ENCODE peak calls at places on chromosomes 12 and 14, in eight cellular contexts. C is uterus, B is ovary, X is iPS DF 6.9, G is testis, E is esophagus squamous epithelium, W is PC-3, F is tibial nerve. O is an unnamed sample. For H3K36me3, H3K4me1 and H3K9me3, the result is how much of the 10 kb centered on the place peaks cover.

GRCh38 chr14:104925214-104925899 is 678 bp downstream of the PLD4 start:
- DNase-seq in C (no peak), B (no peak), X (no peak), G (no peak), E (no peak), W (no peak), F (no peak), O (no peak)

GRCh38 chr14:45091696-45092095 is 7.8 kb downstream of the PRPF39 start:
- DNase-seq in C (no peak), B (no peak), X (no peak), G (no peak), E (no peak), W (peak), F (no peak), O (no peak)

GRCh38 chr14:80109055-80109454 is 102.2 kb downstream of the DIO2 start:
- DNase-seq in C (no peak), B (no peak), X (no peak), G (no peak), E (no peak), W (no peak), F (no peak), O (no peak)

GRCh38 chr12:111363578-111363977 is 5.3 kb downstream of the PHETA1 start:
- DNase-seq in C (no peak), B (no peak), X (no peak), G (no peak), E (no peak), W (no peak), F (no peak), O (peak)

GRCh38 chr14:85317491-85318021 is 212.4 kb upstream of the FLRT2 start:
- DNase-seq in C (no peak), B (no peak), X (no peak), G (no peak), E (no peak), W (peak), F (no peak), O (no peak)

GRCh38 chr14:24441904-24442239 is 704 bp downstream of the SDR39U1 start:
- DNase-seq in C (no peak), B (no peak), X (no peak), G (no peak), E (no peak), W (peak), F (no peak), O (no peak)

GRCh38 chr14:53952533-53952932 is 4.1 kb downstream of the BMP4 start:
- DNase-seq in C (no peak), B (peak), X (no peak), G (no peak), E (no peak), W (peak), F (no peak), O (peak)

GRCh38 chr12:4201333-4202105 is 72.0 kb upstream of the CCND2 start:
- DNase-seq in C (no peak), B (no peak), X (no peak), G (no peak), E (no peak), W (no peak), F (no peak), O (no peak)

GRCh38 chr14:77041837-77042557 is 13.5 kb upstream of the IRF2BPL start:
- DNase-seq in C (peak), B (peak), X (no peak), G (peak), E (no peak), W (peak), F (no peak), O (peak)

GRCh38 chr14:101134161-101134631 is 230.7 kb upstream of the RTL1 start:
- DNase-seq in C (no peak), B (no peak), X (no peak), G (no peak), E (no peak), W (no peak), F (no peak), O (no peak)

GRCh38 chr14:57833304-57833703 is 32.6 kb downstream of the SLC35F4 start:
- DNase-seq in C (peak), B (peak), X (no peak), G (no peak), E (no peak), W (peak), F (peak), O (peak)

GRCh38 chr12:28851781-28852180 is 297.3 kb upstream of the FAR2 start:
- DNase-seq in C (no peak), B (no peak), X (no peak), G (no peak), E (no peak), W (no peak), F (no peak), O (no peak)

GRCh38 chr12:1542599-1542998 is 51.8 kb downstream of the FBXL14 start:
- DNase-seq in C (no peak), B (no peak), X (no peak), G (no peak), E (no peak), W (no peak), F (no peak), O (no peak)

GRCh38 chr14:56002876-56003625 is 115.2 kb upstream of the PELI2 start:
- DNase-seq in C (no peak), B (no peak), X (no peak), G (no peak), E (no peak), W (no peak), F (no peak), O (no peak)

GRCh38 chr12:121223283-121223946 is 13.5 kb downstream of the P2RX4 start:
- DNase-seq in C (no peak), B (no peak), X (no peak), G (peak), E (no peak), W (no peak), F (no peak), O (no peak)

GRCh38 chr12:46825526-46826414 is at the start of gene SLC38A4:
- DNase-seq in C (peak), B (no peak), X (no peak), G (peak), E (no peak), W (no peak), F (no peak), O (peak)

GRCh38 chr12:47721431-47721973 is 3.8 kb downstream of the ENDOU start:
- DNase-seq in C (no peak), B (peak), X (no peak), G (no peak), E (no peak), W (no peak), F (no peak), O (no peak)

GRCh38 chr12:90085491-90086274 is 377.0 kb upstream of the ATP2B1 start:
- DNase-seq in C (no peak), B (no peak), X (no peak), G (no peak), E (no peak), W (peak), F (no peak), O (peak)

GRCh38 chr12:31390991-31391390 is 65.0 kb upstream of the SINHCAF start:
- DNase-seq in C (no peak), B (no peak), X (no peak), G (no peak), E (no peak), W (no peak), F (no peak), O (no peak)

GRCh38 chr12:6092784-6093722 is 31.4 kb downstream of the VWF start:
- DNase-seq in C (peak), B (no peak), X (no peak), G (no peak), E (no peak), W (peak), F (no peak), O (no peak)

GRCh38 chr12:32896438-32897275 is at the start of gene PKP2:
- DNase-seq in C (peak), B (peak), X (peak), G (peak), E (no peak), W (peak), F (no peak), O (peak)

GRCh38 chr12:33589609-33590114 is 150.0 kb upstream of the SYT10 start:
- DNase-seq in C (no peak), B (no peak), X (no peak), G (no peak), E (no peak), W (no peak), F (no peak), O (no peak)

GRCh38 chr14:91354979-91355685 is 62.5 kb downstream of the CCDC88C start:
- DNase-seq in C (no peak), B (no peak), X (peak), G (no peak), E (no peak), W (no peak), F (no peak), O (no peak)

GRCh38 chr12:42091769-42092168 is 52.9 kb downstream of the GXYLT1 start:
- DNase-seq in C (no peak), B (no peak), X (no peak), G (no peak), E (no peak), W (no peak), F (no peak), O (no peak)

GRCh38 chr12:57224973-57225679 is 4.4 kb upstream of the SHMT2 start:
- DNase-seq in C (no peak), B (no peak), X (no peak), G (no peak), E (no peak), W (no peak), F (no peak), O (peak)

GRCh38 chr14:75132374-75133086 is 5.7 kb upstream of the NEK9 start:
- DNase-seq in C (peak), B (peak), X (no peak), G (peak), E (no peak), W (peak), F (no peak), O (peak)

GRCh38 chr14:30227871-30228270 is 300.2 kb upstream of the PRKD1 start:
- DNase-seq in C (peak), B (peak), X (no peak), G (no peak), E (no peak), W (peak), F (peak), O (no peak)

GRCh38 chr14:53055003-53055402 is 98.1 kb downstream of the DDHD1 start:
- DNase-seq in C (no peak), B (no peak), X (peak), G (no peak), E (no peak), W (peak), F (no peak), O (peak)

GRCh38 chr12:91111366-91112321 is at the start of gene LUM:
- DNase-seq in C (peak), B (peak), X (no peak), G (peak), E (no peak), W (peak), F (peak), O (peak)

GRCh38 chr14:89665262-89665661 is 248.2 kb upstream of the FOXN3 start:
- DNase-seq in C (no peak), B (no peak), X (no peak), G (no peak), E (no peak), W (no peak), F (no peak), O (no peak)

GRCh38 chr12:46386360-46386867 is 13.8 kb upstream of the SLC38A2 start:
- DNase-seq in C (no peak), B (no peak), X (no peak), G (no peak), E (no peak), W (peak), F (no peak), O (peak)

GRCh38 chr12:24759155-24759554 is 189.7 kb downstream of the BCAT1 start:
- DNase-seq in C (no peak), B (no peak), X (no peak), G (no peak), E (no peak), W (no peak), F (no peak), O (no peak)

GRCh38 chr12:45273717-45274271 is 57.9 kb downstream of the ANO6 start:
- DNase-seq in C (no peak), B (peak), X (no peak), G (peak), E (no peak), W (peak), F (no peak), O (peak)

GRCh38 chr14:33375781-33376180 is 437.1 kb downstream of the NPAS3 start:
- DNase-seq in C (no peak), B (no peak), X (no peak), G (no peak), E (no peak), W (no peak), F (no peak), O (peak)

GRCh38 chr14:69693145-69693544 is 73.8 kb upstream of the SRSF5 start:
- DNase-seq in C (no peak), B (no peak), X (no peak), G (no peak), E (no peak), W (no peak), F (no peak), O (no peak)

GRCh38 chr12:121626087-121626852 is at the start of gene ORAI1:
- DNase-seq in C (peak), B (peak), X (peak), G (peak), E (peak), W (peak), F (peak), O (peak)

GRCh38 chr12:94178886-94179285 is 30.5 kb downstream of the PLXNC1 start:
- DNase-seq in C (no peak), B (no peak), X (no peak), G (no peak), E (no peak), W (no peak), F (no peak), O (no peak)

GRCh38 chr12:94178054-94178453 is 29.7 kb downstream of the PLXNC1 start:
- DNase-seq in C (no peak), B (no peak), X (no peak), G (no peak), E (no peak), W (no peak), F (no peak), O (no peak)

GRCh38 chr12:94182971-94183701 is 34.8 kb downstream of the PLXNC1 start:
- DNase-seq in C (no peak), B (no peak), X (no peak), G (no peak), E (no peak), W (no peak), F (no peak), O (peak)

GRCh38 chr12:94179723-94180122 is 31.3 kb downstream of the PLXNC1 start:
- DNase-seq in C (no peak), B (no peak), X (no peak), G (no peak), E (no peak), W (no peak), F (no peak), O (no peak)

GRCh38 chr12:94180558-94181296 is 32.4 kb downstream of the PLXNC1 start:
- DNase-seq in C (no peak), B (no peak), X (no peak), G (no peak), E (no peak), W (peak), F (no peak), O (no peak)
- H3K36me3 ChIP-seq in C (under half), B (under half), X (under half), G (under half), E (under half), W (under half), F (under half), O (under half)

DNA sequence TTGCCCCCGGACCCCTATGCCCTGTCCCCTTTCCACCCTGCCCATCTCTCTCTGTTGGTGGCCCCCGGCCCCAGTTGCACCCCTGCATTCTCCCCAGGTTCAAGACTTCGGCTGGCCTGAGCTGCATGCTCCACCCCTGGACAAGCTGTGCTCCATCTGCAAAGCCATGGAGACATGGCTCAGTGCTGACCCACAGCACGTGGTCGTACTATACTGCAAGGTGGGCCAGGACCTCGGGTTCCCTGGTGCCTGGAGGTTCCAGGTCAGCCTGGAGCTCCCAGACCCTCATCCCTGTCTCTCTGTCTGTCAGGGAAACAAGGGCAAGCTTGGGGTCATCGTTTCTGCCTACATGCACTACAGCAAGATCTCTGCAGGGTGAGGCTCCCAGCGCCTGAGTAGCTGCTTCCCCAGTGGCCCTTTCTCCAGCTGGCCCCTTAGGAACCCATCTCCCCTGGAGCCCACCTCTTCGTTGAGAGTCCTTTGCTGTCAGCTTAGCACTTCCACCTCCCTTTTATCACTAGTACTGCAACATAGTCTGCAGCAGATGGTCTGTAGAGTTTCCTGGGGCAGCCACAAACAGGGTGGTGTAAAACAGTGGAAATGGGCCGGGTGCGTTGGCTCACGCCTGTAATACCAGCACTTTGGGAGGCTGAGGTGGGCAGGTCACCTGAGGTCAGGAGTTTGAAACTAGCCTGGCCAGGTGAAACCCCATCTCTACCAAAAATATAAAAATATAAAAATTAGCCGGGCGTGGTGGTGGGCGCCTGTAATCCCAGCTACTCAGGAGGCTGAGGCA is 5.8 kb downstream of the TNS2 start:
- DNase-seq in C (no peak), B (peak), X (no peak), G (no peak), E (no peak), W (no peak), F (peak), O (no peak)
- H3K4me1 ChIP-seq in C (under half), B (under half), X (under half), G (under half), E (under half), W (under half), F (under half), O (under half)

DNA sequence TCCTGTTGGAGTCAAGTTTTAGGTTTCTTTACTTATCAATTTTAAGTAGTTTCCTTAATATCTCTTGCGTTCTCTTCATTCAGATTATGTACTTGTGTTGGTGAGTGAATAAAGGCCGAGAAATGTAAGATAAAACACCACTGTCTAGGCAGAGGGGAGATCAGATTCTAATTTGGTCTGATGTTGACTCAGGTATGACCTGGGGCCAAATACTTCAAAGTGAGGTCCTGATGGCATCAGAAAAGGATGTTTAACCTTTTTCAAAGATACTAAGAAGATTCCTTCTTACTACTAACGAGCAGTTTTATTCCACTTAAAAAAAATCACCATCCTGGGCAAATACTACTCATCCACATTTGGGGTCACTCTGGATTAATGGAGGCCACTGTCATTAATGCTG is 26.9 kb downstream of the APPL2 start:
- DNase-seq in C (no peak), B (no peak), X (no peak), G (no peak), E (no peak), W (no peak), F (no peak), O (no peak)
- H3K9me3 ChIP-seq in C (under half), B (under half), X (under half), G (under half), E (under half), W (under half), F (under half), O (under half)

DNA sequence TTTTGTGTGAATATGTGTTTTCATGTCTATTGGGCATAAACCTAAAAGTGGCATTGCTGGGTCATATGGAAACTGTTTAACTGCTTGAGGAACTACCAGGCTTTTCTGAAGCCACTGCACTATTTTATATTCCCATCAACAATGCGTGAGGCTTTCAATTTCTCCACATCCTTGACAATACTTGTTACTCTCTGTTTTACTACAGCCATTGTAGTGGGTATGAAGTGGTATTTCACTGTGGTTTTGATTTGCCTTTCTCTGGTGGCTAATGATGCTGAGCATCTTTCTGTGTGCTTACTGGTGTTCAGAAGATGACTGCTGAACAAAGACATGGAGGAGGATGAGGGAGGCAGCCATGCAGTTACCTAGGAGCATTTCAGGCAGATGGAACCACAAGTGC is 13.2 kb upstream of the TDG start:
- DNase-seq in C (no peak), B (no peak), X (no peak), G (no peak), E (no peak), W (no peak), F (no peak), O (no peak)
- H3K36me3 ChIP-seq in C (under half), B (under half), X (under half), G (under half), E (under half), W (half or more), F (under half), O (half or more)

O was measured in cardiac muscle cell.